ENCODE peak calls at places on chromosomes 2 and 18, in four cellular contexts. One of them, this sample, is unnamed.

GRCh38 chr2:229431331-229431954 is 160.4 kb upstream of the PID1 start:
- DNase-seq in nucleus accumbens: no peak
- DNase-seq in stimulated activated CD4-positive, alpha-beta T cell treated with anti-CD3 and anti-CD28 coated beads, Interleukin-2, amount 100 ng/mL, for 24 hours: no peak
- DNase-seq in NCI-H524: peak
- DNase-seq in this sample: no peak

GRCh38 chr2:231674587-231675334 is 33.6 kb upstream of the PTMA start:
- DNase-seq in stimulated activated CD4-positive, alpha-beta T cell treated with anti-CD3 and anti-CD28 coated beads, Interleukin-2, amount 100 ng/mL, for 24 hours: peak
- DNase-seq in NCI-H524: peak
- DNase-seq in nucleus accumbens: no peak
- DNase-seq in this sample: peak

GRCh38 chr2:121387591-121388325 is 102.8 kb upstream of the TFCP2L1 start:
- DNase-seq in stimulated activated CD4-positive, alpha-beta T cell treated with anti-CD3 and anti-CD28 coated beads, Interleukin-2, amount 100 ng/mL, for 24 hours: no peak
- DNase-seq in NCI-H524: no peak
- DNase-seq in nucleus accumbens: no peak
- DNase-seq in this sample: no peak

GRCh38 chr2:101135412-101136296 is 15.5 kb downstream of the TBC1D8 start:
- DNase-seq in NCI-H524: no peak
- DNase-seq in nucleus accumbens: no peak
- DNase-seq in stimulated activated CD4-positive, alpha-beta T cell treated with anti-CD3 and anti-CD28 coated beads, Interleukin-2, amount 100 ng/mL, for 24 hours: no peak
- DNase-seq in this sample: no peak

GRCh38 chr2:232951891-232952290 is 61.2 kb downstream of the NGEF start:
- DNase-seq in NCI-H524: no peak
- DNase-seq in stimulated activated CD4-positive, alpha-beta T cell treated with anti-CD3 and anti-CD28 coated beads, Interleukin-2, amount 100 ng/mL, for 24 hours: no peak
- DNase-seq in nucleus accumbens: no peak
- DNase-seq in this sample: no peak

GRCh38 chr18:48992791-48993555 is 42.2 kb upstream of the SMAD7 start:
- DNase-seq in NCI-H524: peak
- DNase-seq in nucleus accumbens: no peak
- DNase-seq in stimulated activated CD4-positive, alpha-beta T cell treated with anti-CD3 and anti-CD28 coated beads, Interleukin-2, amount 100 ng/mL, for 24 hours: no peak
- DNase-seq in this sample: no peak

GRCh38 chr2:103859238-103859637 is 994.7 kb upstream of the POU3F3 start:
- DNase-seq in stimulated activated CD4-positive, alpha-beta T cell treated with anti-CD3 and anti-CD28 coated beads, Interleukin-2, amount 100 ng/mL, for 24 hours: no peak
- DNase-seq in NCI-H524: peak
- DNase-seq in nucleus accumbens: no peak
- DNase-seq in this sample: no peak

GRCh38 chr2:23387849-23388248 is 2.9 kb downstream of the KLHL29 start:
- DNase-seq in NCI-H524: no peak
- DNase-seq in nucleus accumbens: no peak
- DNase-seq in stimulated activated CD4-positive, alpha-beta T cell treated with anti-CD3 and anti-CD28 coated beads, Interleukin-2, amount 100 ng/mL, for 24 hours: no peak
- DNase-seq in this sample: no peak

GRCh38 chr2:113225505-113226259 is 51.9 kb downstream of the PSD4 start:
- DNase-seq in NCI-H524: peak
- DNase-seq in stimulated activated CD4-positive, alpha-beta T cell treated with anti-CD3 and anti-CD28 coated beads, Interleukin-2, amount 100 ng/mL, for 24 hours: no peak
- DNase-seq in nucleus accumbens: peak
- DNase-seq in this sample: no peak

This sample was measured in activated CD8-positive, alpha-beta memory T cell treated with anti-CD3 and anti-CD28 coated beads, Interleukin-2, amount 50 U/mL, for 4 hours.